ENCODE peak calls at places on chromosomes 16 and 17, in four cellular contexts. H, T, A and K are unnamed samples.
A peak's percentile ranks its signal among the peaks of the same experiment; 100 is the strongest.

GRCh38 chr17:56912105-56912999 is 1.5 kb downstream of the TRIM25 start:
- DNase-seq in H (peak; percentile 19), A (peak; percentile 47), T (no peak), K (no peak)

GRCh38 chr16:64540449-64540848 is 581.4 kb downstream of the CDH11 start:
- DNase-seq in A (no peak), H (no peak), T (no peak), K (no peak)

GRCh38 chr16:1212616-1213194 is 12.4 kb downstream of the TPSG1 start:
- DNase-seq in H (no peak), A (no peak), T (no peak), K (no peak)

GRCh38 chr17:82962163-82962720 is 117.2 kb upstream of the METRNL start:
- DNase-seq in T (peak; percentile 60), H (no peak), A (no peak), K (peak; percentile 18)

GRCh38 chr16:89037261-89038152 is 56.1 kb upstream of the ACSF3 start:
- DNase-seq in A (peak; percentile 28), H (peak; percentile 78), T (peak; percentile 20), K (no peak)

GRCh38 chr16:10930755-10931093 is 11.5 kb downstream of the DEXI start:
- DNase-seq in T (no peak), A (no peak), H (no peak), K (no peak)

GRCh38 chr17:83119987-83120864 is 40.8 kb downstream of the METRNL start:
- DNase-seq in A (no peak), T (no peak), H (peak; percentile 91), K (no peak)

GRCh38 chr17:35147313-35147982 is at the start of gene UNC45B:
- DNase-seq in A (peak; percentile 89), H (no peak), T (no peak), K (no peak)

GRCh38 chr17:83005639-83006038 is 73.8 kb upstream of the METRNL start:
- DNase-seq in H (no peak), T (no peak), A (no peak), K (no peak)

GRCh38 chr17:33862772-33863602 is 392.1 kb upstream of the CCL2 start:
- DNase-seq in T (no peak), A (no peak), H (no peak), K (no peak)

GRCh38 chr17:66915204-66915611 is 49.3 kb upstream of the CACNG4 start:
- DNase-seq in H (peak; percentile 24), T (no peak), A (no peak), K (peak; percentile 91)

GRCh38 chr17:7309628-7310027 is 2.2 kb downstream of the EIF5A start:
- DNase-seq in A (no peak), H (no peak), T (no peak), K (no peak)

GRCh38 chr17:7304179-7304578 is 3.2 kb upstream of the EIF5A start:
- DNase-seq in A (no peak), T (no peak), H (no peak), K (no peak)

GRCh38 chr17:7308625-7309433 is 1.4 kb downstream of the EIF5A start:
- DNase-seq in H (peak; percentile 84), T (peak; percentile 77), A (peak; percentile 78), K (peak; percentile 77)

GRCh38 chr17:7307686-7308624 is 527 bp downstream of the EIF5A start:
- DNase-seq in A (peak; percentile 68), H (peak; percentile 53), T (peak; percentile 34), K (no peak)

DNA sequence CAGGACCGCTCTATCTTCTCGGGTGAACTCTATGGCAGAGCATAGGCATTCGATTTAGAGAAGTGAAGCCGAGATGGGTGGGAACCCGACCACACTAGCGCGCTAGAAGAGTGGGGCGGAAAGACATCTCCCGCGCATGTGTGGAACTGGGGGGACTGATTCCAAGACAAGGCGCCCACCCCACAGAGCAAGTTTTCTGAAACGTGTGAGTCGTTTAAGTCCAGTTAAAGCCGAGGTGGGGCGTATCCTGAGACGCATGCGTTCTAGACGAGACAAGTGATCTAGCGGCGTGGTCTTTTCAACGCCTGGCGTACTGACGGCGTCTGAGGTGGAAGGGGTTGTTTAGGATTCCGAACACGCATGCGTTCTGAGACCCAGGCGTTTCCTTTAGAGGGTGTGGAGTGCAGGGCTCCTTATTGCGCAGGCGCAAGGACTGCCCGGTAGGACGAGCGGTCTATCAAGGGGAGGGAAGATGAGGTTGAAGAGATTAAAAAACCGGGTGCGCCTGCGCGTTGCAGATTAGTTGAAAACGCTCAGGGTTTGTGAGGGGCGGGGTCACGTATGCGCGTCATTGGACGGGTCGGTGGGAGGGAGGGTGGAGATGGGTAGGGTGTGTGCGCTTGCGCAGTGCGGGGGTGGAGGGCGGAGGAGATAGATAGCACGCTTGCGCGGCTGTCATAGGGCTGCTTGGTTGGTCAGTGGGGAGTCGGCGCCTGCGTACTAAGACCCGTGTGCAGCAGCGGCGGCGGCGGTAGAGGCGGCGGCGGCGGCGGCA is at the start of gene EIF5A:
- DNase-seq in H (peak; percentile 97), A (peak; percentile 100), T (peak; percentile 100), K (peak; percentile 99)
- TF ChIP-seq POLR2A in H (peak; percentile 58), A (peak; percentile 78), T (peak; percentile 69), K (peak; percentile 55)

GRCh38 chr17:43020789-43021738 is 1.1 kb downstream of the VAT1 start:
- DNase-seq in A (peak; percentile 82), T (peak; percentile 50), H (peak; percentile 84), K (peak; percentile 89)
- TF ChIP-seq POLR2A in A (peak; percentile 27), T (no peak), H (no peak), K (no peak)

DNA sequence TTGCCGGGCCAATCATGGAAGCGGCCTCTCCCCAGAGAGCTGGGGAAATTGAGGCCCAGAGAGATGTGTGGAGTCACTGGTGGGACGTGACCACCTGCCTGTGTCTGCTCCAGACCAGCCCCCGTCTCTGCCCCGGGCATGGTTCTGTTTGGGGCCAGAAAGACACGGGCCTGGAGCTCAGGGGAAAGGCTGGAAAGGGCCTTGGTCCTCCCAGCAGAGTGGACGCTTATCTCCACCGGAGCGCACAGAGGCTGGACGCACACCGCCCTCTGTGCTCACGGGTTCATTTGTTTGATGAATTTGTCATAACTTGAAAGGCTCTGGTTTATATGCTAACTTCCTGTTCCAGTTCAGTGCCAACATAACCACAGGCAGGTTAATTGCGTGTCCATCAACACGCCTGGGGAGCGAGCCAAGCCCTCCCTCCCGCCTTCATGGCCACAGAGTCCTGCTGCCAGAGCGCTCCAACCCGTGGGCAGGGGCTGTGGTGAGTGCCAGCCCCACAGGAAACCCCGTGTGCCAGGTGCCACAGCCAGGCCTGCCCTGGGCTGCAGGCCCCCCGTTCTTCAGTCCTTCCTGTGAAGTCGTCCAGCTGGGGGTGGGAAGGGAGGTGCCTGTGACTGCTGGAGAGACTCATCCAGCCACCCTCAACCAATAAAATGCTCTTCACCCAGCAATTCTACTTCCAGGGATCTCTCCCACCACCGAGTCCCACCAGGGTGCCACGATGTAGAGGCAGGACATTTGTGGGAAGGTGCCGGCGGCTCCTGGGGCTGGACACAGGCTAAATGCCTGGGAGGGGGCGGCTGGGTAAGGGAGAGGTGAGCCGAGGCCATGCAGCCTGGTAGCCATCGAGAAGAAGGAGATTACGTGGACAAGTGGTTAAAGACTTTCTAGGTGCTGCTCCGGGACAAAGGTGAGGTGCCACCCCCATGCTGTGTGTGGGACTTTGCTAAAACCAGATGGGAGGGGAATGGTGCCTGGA is 29.4 kb upstream of the BAHCC1 start:
- DNase-seq in H (peak; percentile 73), T (peak; percentile 81), A (no peak), K (no peak)
- TF ChIP-seq POLR2A in H (no peak), T (peak; percentile 5), A (no peak), K (no peak)

GRCh38 chr17:40063915-40064531 is 1.3 kb downstream of the THRA start:
- DNase-seq in T (no peak), H (peak; percentile 39), A (peak; percentile 57), K (no peak)

GRCh38 chr17:40061532-40062038 is 1.2 kb upstream of the THRA start:
- DNase-seq in T (no peak), H (no peak), A (no peak), K (no peak)

GRCh38 chr17:40063034-40063765 is 435 bp downstream of the THRA start:
- DNase-seq in T (no peak), A (peak; percentile 68), H (peak; percentile 96), K (no peak)

GRCh38 chr17:40060887-40061480 is 1.8 kb upstream of the THRA start:
- DNase-seq in A (no peak), H (no peak), T (no peak), K (no peak)

GRCh38 chr17:40062347-40063033 is at the start of gene THRA:
- DNase-seq in T (peak; percentile 23), A (peak; percentile 88), H (peak; percentile 81), K (no peak)
- TF ChIP-seq POLR2A in T (no peak), A (no peak), H (peak; percentile 22), K (no peak)

GRCh38 chr17:81931557-81932332 is 4.2 kb upstream of the MAFG start:
- DNase-seq in H (no peak), T (no peak), A (no peak), K (no peak)
- TF ChIP-seq POLR2A in H (no peak), T (no peak), A (no peak), K (no peak)

DNA sequence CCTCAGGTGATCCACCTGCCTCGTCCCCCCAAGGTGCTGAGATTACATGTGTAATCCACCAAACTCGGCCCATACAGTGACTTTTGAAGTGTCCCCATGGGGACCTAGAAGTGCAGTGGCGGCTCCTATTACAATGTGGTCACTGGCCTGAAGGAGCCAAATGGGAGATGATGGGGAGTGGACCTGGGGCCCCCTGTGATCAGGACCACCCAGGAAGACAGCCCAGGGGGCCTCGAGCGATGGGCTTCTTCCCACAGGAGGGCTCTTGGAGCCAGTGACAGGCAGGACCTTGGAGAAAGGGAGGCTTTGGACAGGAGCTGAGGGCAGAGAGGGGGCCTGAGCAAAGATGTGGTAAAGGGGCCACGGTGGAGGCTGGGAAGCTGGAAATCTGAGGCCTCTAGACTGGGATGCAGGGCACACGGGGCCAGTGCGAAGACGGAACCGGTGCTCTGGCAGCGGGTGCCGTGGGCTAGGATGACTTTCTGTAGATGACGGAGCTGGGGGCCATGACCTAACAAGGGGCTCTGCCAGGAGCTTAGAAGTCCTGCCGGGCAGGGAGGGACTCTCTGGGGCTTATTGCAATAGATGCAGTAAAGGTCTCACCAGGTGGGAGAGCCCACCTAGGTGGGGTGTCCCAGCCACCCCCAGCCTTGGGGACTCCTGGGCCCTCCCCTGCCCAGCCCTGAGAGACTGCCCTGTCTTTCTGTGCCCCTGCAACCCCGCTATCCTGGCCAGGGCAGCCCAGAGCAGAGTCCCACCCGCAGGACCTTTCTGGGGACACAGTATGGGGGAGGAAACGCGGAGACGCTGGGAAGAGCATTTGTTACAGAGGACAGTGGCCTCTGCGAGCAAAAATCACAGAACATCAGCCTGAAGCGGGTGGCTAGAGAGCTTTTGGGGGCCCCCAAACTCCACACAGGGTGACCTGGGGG is 2.7 kb upstream of the C17orf99 start:
- DNase-seq in T (no peak), H (no peak), A (no peak), K (no peak)
- TF ChIP-seq POLR2A in T (no peak), H (no peak), A (no peak), K (no peak)